ENCODE peak calls at places on chromosome 3, in ten cellular contexts. P is fibroblast of the aortic adventitia; L is iris pigment epithelial cell; H is kidney epithelial cell; D is A172; Q is tibial artery; T is glutamatergic neuron; V is activated T-helper 1 cell treated with anti-CD3 and anti-CD28 coated beads, Interleukin-2, amount 50 U/mL, for 16 hours; Z is memory B cell; X is NCI-H187. A is an unnamed sample.

GRCh38 chr3:134333522-134334181 is 40.6 kb downstream of the AMOTL2 start:
- DNase-seq in P (peak; percentile 91), L (peak; percentile 58), H (no peak), D (peak; percentile 80), Q (peak; percentile 61), T (no peak), V (no peak), Z (no peak), X (no peak), A (no peak)

GRCh38 chr3:184562875-184563568 is 1.4 kb downstream of the EPHB3 start:
- DNase-seq in P (peak; percentile 46), L (no peak), H (no peak), D (no peak), Q (no peak), T (no peak), V (no peak), Z (no peak), X (no peak), A (no peak)

GRCh38 chr3:112775011-112775742 is 71.5 kb downstream of the CD200R1L start:
- DNase-seq in P (peak; percentile 99), L (peak; percentile 84), H (no peak), D (no peak), Q (no peak), T (no peak), V (no peak), Z (no peak), X (no peak), A (no peak)

GRCh38 chr3:127792664-127793292 is 29.5 kb downstream of the MGLL start:
- DNase-seq in P (peak; percentile 98), L (peak; percentile 92), H (peak; percentile 78), D (peak; percentile 67), Q (peak; percentile 38), T (no peak), V (no peak), Z (no peak), X (no peak), A (peak; percentile 48)

GRCh38 chr3:123376451-123377172 is 72.3 kb downstream of the ADCY5 start:
- DNase-seq in P (no peak), L (no peak), H (no peak), D (no peak), Q (no peak), T (no peak), V (no peak), Z (no peak), X (no peak), A (no peak)

GRCh38 chr3:71498053-71498452 is 85.5 kb downstream of the FOXP1 start:
- DNase-seq in P (no peak), L (no peak), H (no peak), D (no peak), Q (no peak), T (no peak), V (no peak), Z (no peak), X (no peak), A (no peak)

GRCh38 chr3:71247221-71247947 is 336.1 kb downstream of the FOXP1 start:
- DNase-seq in P (peak; percentile 77), L (peak; percentile 67), H (no peak), D (peak; percentile 66), Q (no peak), T (peak; percentile 76), V (no peak), Z (no peak), X (no peak), A (no peak)

GRCh38 chr3:129627350-129628168 is 21.1 kb upstream of the PLXND1 start:
- DNase-seq in P (peak; percentile 89), L (peak; percentile 87), H (no peak), D (no peak), Q (peak; percentile 83), T (peak; percentile 78), V (no peak), Z (peak; percentile 58), X (peak; percentile 37), A (peak; percentile 49)

GRCh38 chr3:14513566-14514322 is 26.4 kb downstream of the GRIP2 start:
- DNase-seq in P (no peak), L (no peak), H (no peak), D (no peak), Q (no peak), T (peak; percentile 6), V (no peak), Z (no peak), X (no peak), A (no peak)

GRCh38 chr3:123870033-123870432 is 14.1 kb downstream of the MYLK start:
- DNase-seq in P (no peak), L (no peak), H (peak; percentile 41), D (peak; percentile 83), Q (no peak), T (no peak), V (no peak), Z (no peak), X (no peak), A (no peak)

GRCh38 chr3:196968233-196969000 is at the start of gene PIGZ:
- DNase-seq in P (peak; percentile 22), L (peak; percentile 45), H (no peak), D (no peak), Q (no peak), T (peak; percentile 56), V (peak; percentile 16), Z (no peak), X (no peak), A (no peak)

GRCh38 chr3:158700559-158700958 is 28.1 kb upstream of the LXN start:
- DNase-seq in P (peak; percentile 89), L (no peak), H (no peak), D (no peak), Q (no peak), T (no peak), V (no peak), Z (no peak), X (no peak), A (no peak)

GRCh38 chr3:62638316-62638715 is 236.9 kb downstream of the CADPS start:
- DNase-seq in P (peak; percentile 11), L (no peak), H (no peak), D (no peak), Q (no peak), T (no peak), V (no peak), Z (no peak), X (no peak), A (no peak)

GRCh38 chr3:190902292-190902691 is 39.8 kb upstream of the GMNC start:
- DNase-seq in P (no peak), L (no peak), H (no peak), D (no peak), Q (no peak), T (no peak), V (no peak), Z (no peak), X (no peak), A (no peak)

GRCh38 chr3:64667887-64668581 is 19.8 kb downstream of the ADAMTS9 start:
- DNase-seq in P (no peak), L (no peak), H (no peak), D (no peak), Q (peak; percentile 26), T (no peak), V (no peak), Z (no peak), X (no peak), A (peak; percentile 66)

GRCh38 chr3:186411994-186412393 is 50.0 kb upstream of the DGKG start:
- DNase-seq in P (no peak), L (no peak), H (no peak), D (peak; percentile 36), Q (no peak), T (no peak), V (no peak), Z (no peak), X (no peak), A (no peak)

GRCh38 chr3:123159926-123160635 is 41.7 kb upstream of the SEC22A start:
- DNase-seq in P (peak; percentile 25), L (peak; percentile 28), H (no peak), D (no peak), Q (no peak), T (no peak), V (no peak), Z (no peak), X (no peak), A (no peak)

GRCh38 chr3:190322604-190323240 is 476 bp upstream of the CLDN1 start:
- DNase-seq in P (no peak), L (peak; percentile 37), H (no peak), D (no peak), Q (no peak), T (no peak), V (no peak), Z (no peak), X (no peak), A (no peak)

A was measured in gastrocnemius medialis.